ENCODE peak calls at places on chromosomes 12 and 14, in five cellular contexts. One of them, this sample, is unnamed.
A peak's percentile ranks its signal among the peaks of the same experiment; 100 is the strongest.

GRCh38 chr14:97723834-97724770 is 926.9 kb downstream of the VRK1 start:
- DNase-seq in colonic mucosa: no peak
- DNase-seq in CD8-positive, alpha-beta T cell: peak; percentile 41
- DNase-seq in heart right ventricle: no peak
- DNase-seq in A549: no peak
- DNase-seq in this sample: no peak

GRCh38 chr12:83656004-83656403 is 969.3 kb downstream of the TMTC2 start:
- DNase-seq in colonic mucosa: no peak
- DNase-seq in A549: no peak
- DNase-seq in heart right ventricle: no peak
- DNase-seq in CD8-positive, alpha-beta T cell: no peak
- DNase-seq in this sample: no peak

GRCh38 chr12:42156232-42156631 is 11.6 kb upstream of the GXYLT1 start:
- DNase-seq in colonic mucosa: no peak
- DNase-seq in heart right ventricle: no peak
- DNase-seq in CD8-positive, alpha-beta T cell: no peak
- DNase-seq in A549: peak; percentile 55
- DNase-seq in this sample: no peak

GRCh38 chr14:69694730-69695663 is 71.9 kb upstream of the SRSF5 start:
- DNase-seq in colonic mucosa: peak; percentile 23
- DNase-seq in A549: no peak
- DNase-seq in CD8-positive, alpha-beta T cell: no peak
- DNase-seq in heart right ventricle: peak; percentile 58
- DNase-seq in this sample: no peak

GRCh38 chr12:110424237-110424636 is 20.7 kb upstream of the ANAPC7 start:
- DNase-seq in A549: no peak
- DNase-seq in colonic mucosa: no peak
- DNase-seq in heart right ventricle: no peak
- DNase-seq in CD8-positive, alpha-beta T cell: no peak
- DNase-seq in this sample: no peak

GRCh38 chr12:3225154-3225795 is 148.1 kb downstream of the TSPAN9 start:
- DNase-seq in heart right ventricle: no peak
- DNase-seq in colonic mucosa: no peak
- DNase-seq in CD8-positive, alpha-beta T cell: no peak
- DNase-seq in A549: no peak
- DNase-seq in this sample: no peak

GRCh38 chr12:131720241-131720640 is 9.4 kb downstream of the SFSWAP start:
- DNase-seq in A549: no peak
- DNase-seq in colonic mucosa: no peak
- DNase-seq in heart right ventricle: no peak
- DNase-seq in CD8-positive, alpha-beta T cell: no peak
- DNase-seq in this sample: no peak

GRCh38 chr12:113633678-113634332 is 162.1 kb upstream of the LHX5 start:
- DNase-seq in CD8-positive, alpha-beta T cell: no peak
- DNase-seq in A549: no peak
- DNase-seq in colonic mucosa: no peak
- DNase-seq in heart right ventricle: no peak
- DNase-seq in this sample: no peak

GRCh38 chr12:102376251-102376747 is 104.1 kb downstream of the IGF1 start:
- DNase-seq in colonic mucosa: no peak
- DNase-seq in heart right ventricle: peak; percentile 5
- DNase-seq in A549: no peak
- DNase-seq in CD8-positive, alpha-beta T cell: no peak
- DNase-seq in this sample: no peak

GRCh38 chr12:68932701-68933563 is at the start of gene CPM:
- DNase-seq in heart right ventricle: peak; percentile 43
- DNase-seq in CD8-positive, alpha-beta T cell: peak; percentile 56
- DNase-seq in colonic mucosa: peak; percentile 86
- DNase-seq in A549: peak; percentile 78
- DNase-seq in this sample: peak; percentile 88

GRCh38 chr14:73238262-73238852 is 1.1 kb downstream of the PAPLN start:
- DNase-seq in CD8-positive, alpha-beta T cell: no peak
- DNase-seq in A549: peak; percentile 38
- DNase-seq in colonic mucosa: no peak
- DNase-seq in heart right ventricle: no peak
- DNase-seq in this sample: no peak

GRCh38 chr14:21626491-21627230 is 8.1 kb downstream of the OR10G2 start:
- DNase-seq in CD8-positive, alpha-beta T cell: no peak
- DNase-seq in heart right ventricle: no peak
- DNase-seq in colonic mucosa: no peak
- DNase-seq in A549: no peak
- DNase-seq in this sample: no peak

GRCh38 chr12:120228291-120229070 is 27.6 kb upstream of the RPLP0 start:
- DNase-seq in CD8-positive, alpha-beta T cell: peak; percentile 82
- DNase-seq in colonic mucosa: peak; percentile 96
- DNase-seq in heart right ventricle: peak; percentile 89
- DNase-seq in A549: peak; percentile 92
- DNase-seq in this sample: peak; percentile 95

GRCh38 chr14:104550849-104551728 is 28.5 kb upstream of the C14orf180 start:
- DNase-seq in A549: peak; percentile 40
- DNase-seq in colonic mucosa: no peak
- DNase-seq in heart right ventricle: no peak
- DNase-seq in CD8-positive, alpha-beta T cell: no peak
- DNase-seq in this sample: no peak

GRCh38 chr12:8037947-8038346 is 5.4 kb downstream of the FOXJ2 start:
- DNase-seq in CD8-positive, alpha-beta T cell: no peak
- DNase-seq in heart right ventricle: no peak
- DNase-seq in A549: no peak
- DNase-seq in colonic mucosa: no peak
- DNase-seq in this sample: no peak

GRCh38 chr12:18578191-18578590 is 159.6 kb downstream of the PLCZ1 start:
- DNase-seq in heart right ventricle: no peak
- DNase-seq in CD8-positive, alpha-beta T cell: no peak
- DNase-seq in A549: no peak
- DNase-seq in colonic mucosa: no peak
- DNase-seq in this sample: no peak

GRCh38 chr14:67423424-67423823 is 11.5 kb upstream of the PLEK2 start:
- DNase-seq in CD8-positive, alpha-beta T cell: no peak
- DNase-seq in colonic mucosa: no peak
- DNase-seq in heart right ventricle: no peak
- DNase-seq in A549: no peak
- DNase-seq in this sample: no peak

GRCh38 chr12:68020699-68021098 is 31.5 kb downstream of the IFNG-AS1 start:
- DNase-seq in colonic mucosa: no peak
- DNase-seq in heart right ventricle: no peak
- DNase-seq in CD8-positive, alpha-beta T cell: no peak
- DNase-seq in A549: no peak
- DNase-seq in this sample: no peak

GRCh38 chr14:54480830-54481562 is 7.8 kb downstream of the GMFB start:
- DNase-seq in heart right ventricle: no peak
- DNase-seq in colonic mucosa: no peak
- DNase-seq in CD8-positive, alpha-beta T cell: no peak
- DNase-seq in A549: no peak
- DNase-seq in this sample: no peak

DNA sequence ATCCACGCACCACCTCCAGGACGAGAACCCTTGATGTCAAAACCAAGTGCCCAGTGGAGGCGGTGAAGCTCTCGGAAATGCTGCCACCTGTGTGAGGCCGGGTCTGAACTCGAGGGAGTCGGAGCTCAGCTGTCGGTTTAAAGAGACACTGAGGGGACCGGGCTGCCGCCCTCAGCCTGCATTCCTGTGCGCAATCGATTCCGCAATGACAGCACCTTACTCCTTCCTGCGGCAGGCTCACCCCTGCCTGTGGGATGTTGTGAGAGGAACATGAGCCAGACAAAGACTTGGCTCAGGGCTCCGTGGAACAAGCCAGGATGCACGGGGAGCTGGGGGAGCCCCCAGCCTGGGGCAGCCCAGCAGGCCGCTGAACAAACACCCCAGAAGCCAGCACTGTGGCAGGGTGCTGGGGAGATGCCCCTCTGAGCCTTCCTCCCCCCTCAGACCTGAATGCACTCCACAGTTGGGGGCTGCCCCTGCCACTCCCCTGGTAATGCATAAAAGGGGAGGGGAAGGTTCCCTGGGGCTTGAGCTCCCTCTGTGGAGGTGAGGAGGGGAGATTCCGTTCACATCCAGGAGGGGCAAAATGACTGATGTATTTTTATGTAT is 20.5 kb downstream of the RFLNA start:
- DNase-seq in colonic mucosa: no peak
- DNase-seq in heart right ventricle: no peak
- DNase-seq in A549: no peak
- DNase-seq in CD8-positive, alpha-beta T cell: no peak
- DNase-seq in this sample: no peak
- H3K27ac ChIP-seq in colonic mucosa: no peak overlapping the region
- H3K27ac ChIP-seq in heart right ventricle: no peak overlapping the region
- H3K27ac ChIP-seq in A549: no peak overlapping the region
- H3K27ac ChIP-seq in CD8-positive, alpha-beta T cell: no peak overlapping the region
- H3K27ac ChIP-seq in this sample: no peak overlapping the region

GRCh38 chr12:46661161-46661845 is 164.5 kb downstream of the SLC38A4 start:
- DNase-seq in CD8-positive, alpha-beta T cell: no peak
- DNase-seq in colonic mucosa: peak; percentile 33
- DNase-seq in heart right ventricle: peak; percentile 60
- DNase-seq in A549: peak; percentile 47
- DNase-seq in this sample: no peak

GRCh38 chr12:46664771-46665287 is 161.0 kb downstream of the SLC38A4 start:
- DNase-seq in heart right ventricle: no peak
- DNase-seq in CD8-positive, alpha-beta T cell: no peak
- DNase-seq in colonic mucosa: no peak
- DNase-seq in A549: peak; percentile 66
- DNase-seq in this sample: no peak

GRCh38 chr12:46660276-46660675 is 165.5 kb downstream of the SLC38A4 start:
- DNase-seq in A549: no peak
- DNase-seq in heart right ventricle: no peak
- DNase-seq in CD8-positive, alpha-beta T cell: no peak
- DNase-seq in colonic mucosa: no peak
- DNase-seq in this sample: no peak

GRCh38 chr12:46660719-46661118 is 165.1 kb downstream of the SLC38A4 start:
- DNase-seq in CD8-positive, alpha-beta T cell: no peak
- DNase-seq in colonic mucosa: no peak
- DNase-seq in A549: no peak
- DNase-seq in heart right ventricle: no peak
- DNase-seq in this sample: no peak

DNA sequence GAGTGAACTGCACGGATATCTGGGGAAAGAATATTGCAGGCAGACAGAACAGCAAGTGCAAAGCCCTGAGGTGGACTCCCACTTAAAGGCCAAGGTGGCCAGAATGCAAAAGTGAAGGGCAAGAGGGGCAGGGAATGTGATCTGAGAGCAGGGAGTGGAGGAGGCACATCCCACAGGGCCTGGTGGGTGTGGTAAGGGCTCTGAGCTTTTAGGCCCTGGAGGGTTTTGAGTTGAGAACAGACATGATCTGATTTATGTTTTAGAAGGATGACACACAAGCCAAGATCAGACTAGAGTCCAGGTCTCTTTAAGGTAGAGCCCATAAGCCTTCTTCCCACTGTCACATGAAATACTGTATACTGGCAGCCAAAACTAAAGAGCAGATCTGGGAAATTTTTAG is 162.5 kb downstream of the SLC38A4 start:
- DNase-seq in colonic mucosa: no peak
- DNase-seq in heart right ventricle: no peak
- DNase-seq in A549: no peak
- DNase-seq in CD8-positive, alpha-beta T cell: no peak
- DNase-seq in this sample: no peak
- H3K27ac ChIP-seq in colonic mucosa: no peak overlapping the region
- H3K27ac ChIP-seq in heart right ventricle: no peak overlapping the region
- H3K27ac ChIP-seq in A549: peak overlapping the region; percentile 82
- H3K27ac ChIP-seq in CD8-positive, alpha-beta T cell: no peak overlapping the region
- H3K27ac ChIP-seq in this sample: no peak overlapping the region

DNA sequence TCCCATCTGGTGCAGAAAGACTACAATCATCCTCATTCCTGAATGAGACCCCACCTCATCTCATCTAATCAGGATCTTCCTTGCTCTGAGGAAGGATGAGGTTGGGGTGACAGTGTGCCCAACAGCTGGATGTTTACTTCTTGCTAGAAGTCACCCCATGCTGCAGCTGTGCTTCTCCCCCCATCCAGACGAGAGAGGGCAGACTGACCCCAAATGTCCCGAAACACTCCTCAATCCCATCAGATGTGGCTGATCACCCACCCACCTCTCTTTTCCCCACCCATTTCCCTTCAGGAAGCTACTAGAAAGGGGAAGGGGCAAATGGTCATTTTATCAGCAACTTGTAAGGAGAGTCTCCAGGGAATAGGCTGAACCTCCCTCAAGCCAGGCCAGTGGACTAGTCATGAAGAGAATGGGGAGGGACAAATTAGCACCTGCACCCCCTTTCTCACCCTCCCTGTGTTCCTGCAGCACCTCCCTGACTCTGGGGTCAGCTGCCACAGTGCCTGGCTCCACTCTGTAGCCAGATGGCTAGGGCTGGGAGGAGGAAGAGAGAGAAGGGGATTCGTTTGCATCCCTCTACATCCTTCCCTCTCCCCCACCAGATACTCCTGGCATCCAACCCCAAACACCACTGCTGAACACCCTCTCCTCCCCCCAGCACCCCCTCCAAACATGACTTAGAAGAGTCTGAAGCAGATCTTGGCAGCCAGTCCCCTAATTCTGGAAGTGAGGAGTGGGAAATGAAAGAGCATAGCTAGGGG is 2.8 kb upstream of the BAZ2A start:
- DNase-seq in heart right ventricle: no peak
- DNase-seq in CD8-positive, alpha-beta T cell: no peak
- DNase-seq in A549: no peak
- DNase-seq in colonic mucosa: no peak
- DNase-seq in this sample: no peak
- H3K27ac ChIP-seq in heart right ventricle: peak overlapping the region; percentile 22
- H3K27ac ChIP-seq in CD8-positive, alpha-beta T cell: no peak overlapping the region
- H3K27ac ChIP-seq in A549: peak overlapping the region; percentile 44
- H3K27ac ChIP-seq in colonic mucosa: peak overlapping the region; percentile 54
- H3K27ac ChIP-seq in this sample: peak overlapping the region; percentile 25

DNA sequence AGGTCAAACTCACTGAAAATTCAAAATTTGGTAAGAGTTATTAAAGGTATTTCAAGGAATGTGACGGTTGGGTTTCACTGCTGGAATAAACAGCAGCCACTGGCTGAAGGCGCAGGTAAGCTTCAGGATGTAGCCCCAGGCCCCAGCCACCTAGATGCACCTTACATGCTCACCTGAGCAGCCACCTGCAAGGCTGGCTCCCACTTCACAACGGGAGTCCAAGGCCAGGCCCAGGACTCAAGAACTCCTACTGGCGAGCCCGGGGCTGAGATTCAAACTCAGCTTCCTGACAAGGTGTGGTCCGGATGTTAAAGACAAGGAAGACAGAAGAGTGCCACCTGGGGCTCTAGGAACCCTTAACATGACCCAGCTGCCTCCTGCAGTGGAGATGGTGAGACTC is 78.4 kb downstream of the ITPK1 start:
- DNase-seq in heart right ventricle: no peak
- DNase-seq in A549: no peak
- DNase-seq in CD8-positive, alpha-beta T cell: no peak
- DNase-seq in colonic mucosa: no peak
- DNase-seq in this sample: no peak
- H3K27ac ChIP-seq in heart right ventricle: peak overlapping the region; percentile 81
- H3K27ac ChIP-seq in A549: peak overlapping the region; percentile 89
- H3K27ac ChIP-seq in CD8-positive, alpha-beta T cell: no peak overlapping the region
- H3K27ac ChIP-seq in colonic mucosa: peak overlapping the region; percentile 23
- H3K27ac ChIP-seq in this sample: no peak overlapping the region

GRCh38 chr14:82511399-82511798 is 977.7 kb upstream of the SEL1L start:
- DNase-seq in A549: no peak
- DNase-seq in CD8-positive, alpha-beta T cell: no peak
- DNase-seq in heart right ventricle: no peak
- DNase-seq in colonic mucosa: no peak
- DNase-seq in this sample: no peak
- H3K27ac ChIP-seq in A549: no peak overlapping the region
- H3K27ac ChIP-seq in CD8-positive, alpha-beta T cell: no peak overlapping the region
- H3K27ac ChIP-seq in heart right ventricle: no peak overlapping the region
- H3K27ac ChIP-seq in colonic mucosa: no peak overlapping the region
- H3K27ac ChIP-seq in this sample: no peak overlapping the region